ENCODE peak calls at places on chromosomes 13 and 19, in seven cellular contexts. O is activated gamma-delta T cell treated with anti-CD3 and anti-CD28 coated beads, Interleukin-2, amount 50 U/mL, for 16 hours; Z is amygdala; M is HT1080; U is NCI-H1417; C is activated naive CD8-positive, alpha-beta T cell treated with anti-CD3 and anti-CD28 coated beads, Interleukin-2, amount 50 U/mL, for 24 hours; D is COR-L47. N is an unnamed sample.
A peak's percentile ranks its signal among the peaks of the same experiment; 100 is the strongest.

GRCh38 chr13:74036373-74036772 is 97.8 kb downstream of the KLF12 start:
- DNase-seq in D (no peak), Z (no peak), U (no peak), C (no peak), O (no peak), M (no peak), N (no peak)

GRCh38 chr13:74464656-74465055 is 330.5 kb upstream of the KLF12 start:
- DNase-seq in M (no peak), Z (no peak), O (no peak), U (no peak), D (peak; percentile 82), C (no peak), N (no peak)

GRCh38 chr19:42269518-42270345 is 680 bp downstream of the CIC start:
- DNase-seq in C (peak; percentile 22), D (no peak), U (no peak), O (no peak), Z (no peak), M (no peak), N (no peak)

GRCh38 chr19:2887391-2887914 is 13.3 kb upstream of the ZNF57 start:
- DNase-seq in O (no peak), Z (no peak), M (peak; percentile 30), D (peak; percentile 59), C (no peak), U (peak; percentile 79), N (peak; percentile 72)

GRCh38 chr19:38740252-38740592 is 4.1 kb downstream of the CAPN12 start:
- DNase-seq in U (no peak), O (no peak), M (no peak), Z (no peak), C (no peak), D (no peak), N (no peak)

GRCh38 chr13:31037874-31038475 is 105.5 kb downstream of the TEX26 start:
- DNase-seq in O (no peak), Z (no peak), U (no peak), C (no peak), M (no peak), D (no peak), N (no peak)

GRCh38 chr13:91078093-91078679 is 269.3 kb upstream of the MIR17HG start:
- DNase-seq in Z (no peak), C (no peak), M (peak; percentile 28), D (peak; percentile 14), U (no peak), O (no peak), N (no peak)

GRCh38 chr13:50229935-50230334 is 214.7 kb downstream of the KCNRG start:
- DNase-seq in Z (no peak), O (no peak), C (no peak), M (no peak), D (no peak), U (no peak), N (no peak)

GRCh38 chr13:113091891-113092775 is 13.5 kb upstream of the F7 start:
- DNase-seq in Z (no peak), D (no peak), O (no peak), M (no peak), U (no peak), C (no peak), N (no peak)

GRCh38 chr13:99339736-99340392 is 32.7 kb upstream of the GPR183 start:
- DNase-seq in U (no peak), O (peak; percentile 39), C (no peak), M (no peak), D (no peak), Z (no peak), N (peak; percentile 28)

GRCh38 chr19:58385313-58386165 is 1.5 kb upstream of the RPS5 start:
- DNase-seq in D (no peak), Z (no peak), M (no peak), O (no peak), C (peak; percentile 49), U (no peak), N (no peak)

N was measured in hepatic stellate cell.